ENCODE peak calls at places on chromosomes 3 and 15, in six cellular contexts. One of them, this sample, is unnamed.

GRCh38 chr3:139291276-139292051 is 52.4 kb upstream of the MRPS22 start:
- DNase-seq in mucosa of descending colon: no peak
- DNase-seq in naive thymus-derived CD8-positive, alpha-beta T cell: no peak
- DNase-seq in globus pallidus: no peak
- DNase-seq in NCI-H524: no peak
- DNase-seq in HCT116: no peak
- DNase-seq in this sample: no peak

GRCh38 chr15:56930663-56931313 is 12.3 kb downstream of the TCF12 start:
- DNase-seq in globus pallidus: no peak
- DNase-seq in HCT116: no peak
- DNase-seq in naive thymus-derived CD8-positive, alpha-beta T cell: no peak
- DNase-seq in NCI-H524: no peak
- DNase-seq in mucosa of descending colon: no peak
- DNase-seq in this sample: no peak

GRCh38 chr3:20564966-20565365 is 379.0 kb upstream of the SGO1 start:
- DNase-seq in NCI-H524: no peak
- DNase-seq in globus pallidus: no peak
- DNase-seq in naive thymus-derived CD8-positive, alpha-beta T cell: no peak
- DNase-seq in mucosa of descending colon: no peak
- DNase-seq in HCT116: no peak
- DNase-seq in this sample: no peak

GRCh38 chr15:98150531-98150930 is 190.0 kb downstream of the ARRDC4 start:
- DNase-seq in naive thymus-derived CD8-positive, alpha-beta T cell: no peak
- DNase-seq in HCT116: no peak
- DNase-seq in mucosa of descending colon: no peak
- DNase-seq in NCI-H524: no peak
- DNase-seq in globus pallidus: no peak
- DNase-seq in this sample: no peak

GRCh38 chr3:139528281-139528680 is 11.3 kb downstream of the RBP1 start:
- DNase-seq in HCT116: no peak
- DNase-seq in naive thymus-derived CD8-positive, alpha-beta T cell: no peak
- DNase-seq in mucosa of descending colon: no peak
- DNase-seq in NCI-H524: no peak
- DNase-seq in globus pallidus: no peak
- DNase-seq in this sample: no peak

GRCh38 chr3:179750720-179751328 is 98.0 kb downstream of the USP13 start:
- DNase-seq in HCT116: no peak
- DNase-seq in mucosa of descending colon: no peak
- DNase-seq in naive thymus-derived CD8-positive, alpha-beta T cell: no peak
- DNase-seq in NCI-H524: no peak
- DNase-seq in globus pallidus: peak
- DNase-seq in this sample: no peak

GRCh38 chr15:96887730-96888129 is 557.2 kb downstream of the NR2F2 start:
- DNase-seq in HCT116: no peak
- DNase-seq in mucosa of descending colon: no peak
- DNase-seq in globus pallidus: no peak
- DNase-seq in naive thymus-derived CD8-positive, alpha-beta T cell: no peak
- DNase-seq in NCI-H524: no peak
- DNase-seq in this sample: no peak

GRCh38 chr3:48273594-48274211 is 32.8 kb downstream of the ZNF589 start:
- DNase-seq in NCI-H524: peak
- DNase-seq in mucosa of descending colon: no peak
- DNase-seq in HCT116: peak
- DNase-seq in globus pallidus: peak
- DNase-seq in naive thymus-derived CD8-positive, alpha-beta T cell: peak
- DNase-seq in this sample: peak

GRCh38 chr3:120688121-120688520 is 6.1 kb upstream of the HGD start:
- DNase-seq in mucosa of descending colon: no peak
- DNase-seq in naive thymus-derived CD8-positive, alpha-beta T cell: no peak
- DNase-seq in HCT116: no peak
- DNase-seq in globus pallidus: peak
- DNase-seq in NCI-H524: no peak
- DNase-seq in this sample: no peak

GRCh38 chr3:16547958-16548357 is 34.5 kb upstream of the RFTN1 start:
- DNase-seq in NCI-H524: no peak
- DNase-seq in globus pallidus: no peak
- DNase-seq in mucosa of descending colon: no peak
- DNase-seq in HCT116: no peak
- DNase-seq in naive thymus-derived CD8-positive, alpha-beta T cell: no peak
- DNase-seq in this sample: no peak

GRCh38 chr15:62873203-62873602 is 169.3 kb upstream of the TPM1 start:
- DNase-seq in HCT116: no peak
- DNase-seq in naive thymus-derived CD8-positive, alpha-beta T cell: no peak
- DNase-seq in NCI-H524: no peak
- DNase-seq in globus pallidus: no peak
- DNase-seq in mucosa of descending colon: no peak
- DNase-seq in this sample: no peak

GRCh38 chr15:64825081-64825430 is 391 bp downstream of the PIF1 start:
- DNase-seq in naive thymus-derived CD8-positive, alpha-beta T cell: no peak
- DNase-seq in NCI-H524: no peak
- DNase-seq in globus pallidus: no peak
- DNase-seq in HCT116: no peak
- DNase-seq in mucosa of descending colon: no peak
- DNase-seq in this sample: no peak

GRCh38 chr15:80694624-80695098 is 449 bp upstream of the ABHD17C start:
- DNase-seq in mucosa of descending colon: peak
- DNase-seq in globus pallidus: peak
- DNase-seq in NCI-H524: no peak
- DNase-seq in HCT116: no peak
- DNase-seq in naive thymus-derived CD8-positive, alpha-beta T cell: peak
- DNase-seq in this sample: no peak

GRCh38 chr15:53251523-53251922 is 461.4 kb upstream of the ONECUT1 start:
- DNase-seq in HCT116: no peak
- DNase-seq in NCI-H524: no peak
- DNase-seq in globus pallidus: no peak
- DNase-seq in naive thymus-derived CD8-positive, alpha-beta T cell: no peak
- DNase-seq in mucosa of descending colon: no peak
- DNase-seq in this sample: no peak

GRCh38 chr3:62036726-62037125 is 336.6 kb downstream of the FEZF2 start:
- DNase-seq in HCT116: no peak
- DNase-seq in naive thymus-derived CD8-positive, alpha-beta T cell: no peak
- DNase-seq in mucosa of descending colon: no peak
- DNase-seq in NCI-H524: no peak
- DNase-seq in globus pallidus: no peak
- DNase-seq in this sample: no peak

GRCh38 chr15:78035861-78036476 is 41.5 kb downstream of the TBC1D2B start:
- DNase-seq in NCI-H524: no peak
- DNase-seq in HCT116: no peak
- DNase-seq in mucosa of descending colon: no peak
- DNase-seq in globus pallidus: no peak
- DNase-seq in naive thymus-derived CD8-positive, alpha-beta T cell: no peak
- DNase-seq in this sample: no peak

This sample was measured in right atrium auricular region.